ENCODE peak calls at places on chromosomes 4 and X, in seven cellular contexts. F is CD4-positive, alpha-beta T cell; Z is EL; B is cardiac muscle cell; A is activated CD4-positive, alpha-beta T cell treated with anti-CD3 and anti-CD28 coated beads for 36 hours; O is T-helper 2 cell; K is colonic mucosa. J is an unnamed sample.

GRCh38 chr4:6229671-6230501 is 29.5 kb upstream of the JAKMIP1 start:
- DNase-seq in F (no peak), Z (no peak), B (no peak), A (no peak), O (no peak), K (no peak), J (no peak)

GRCh38 chr4:75598390-75598789 is 31.9 kb downstream of the CDKL2 start:
- DNase-seq in F (no peak), Z (peak), B (peak), A (no peak), O (no peak), K (no peak), J (no peak)

GRCh38 chr4:98516042-98516440 is 142.4 kb downstream of the TSPAN5 start:
- DNase-seq in F (no peak), Z (peak), B (peak), A (no peak), O (no peak), K (no peak), J (no peak)

GRCh38 chr4:142416121-142416520 is 430.0 kb downstream of the INPP4B start:
- DNase-seq in F (no peak), Z (peak), B (peak), A (no peak), O (no peak), K (no peak), J (no peak)

GRCh38 chr4:80014531-80014930 is 58.5 kb downstream of the ANTXR2 start:
- DNase-seq in F (no peak), Z (peak), B (no peak), A (no peak), O (no peak), K (no peak), J (no peak)

GRCh38 chr4:24921491-24921890 is 8.6 kb upstream of the CCDC149 start:
- DNase-seq in F (no peak), Z (no peak), B (no peak), A (no peak), O (no peak), K (no peak), J (no peak)

GRCh38 chrX:57227691-57228090 is 58.8 kb upstream of the FAAH2 start:
- DNase-seq in F (no peak), Z (no peak), B (no peak), A (peak), O (no peak), K (no peak), J (no peak)

GRCh38 chr4:81049861-81050423 is 19.4 kb downstream of the BMP3 start:
- DNase-seq in F (no peak), Z (no peak), B (no peak), A (no peak), O (no peak), K (no peak), J (no peak)

GRCh38 chr4:108008721-108009120 is 19.0 kb downstream of the HADH start:
- DNase-seq in F (no peak), Z (peak), B (no peak), A (no peak), O (no peak), K (no peak), J (no peak)

GRCh38 chr4:77833158-77833724 is 14.1 kb upstream of the CNOT6L start:
- DNase-seq in F (no peak), Z (no peak), B (no peak), A (no peak), O (no peak), K (no peak), J (no peak)

GRCh38 chr4:98110929-98111328 is 32.3 kb downstream of the STPG2 start:
- DNase-seq in F (no peak), Z (no peak), B (no peak), A (no peak), O (no peak), K (no peak), J (no peak)

GRCh38 chr4:109998867-109999303 is 86.2 kb downstream of the EGF start:
- DNase-seq in F (peak), Z (peak), B (peak), A (no peak), O (no peak), K (peak), J (no peak)

GRCh38 chr4:176400816-176401461 is 81.2 kb downstream of the SPCS3 start:
- DNase-seq in F (no peak), Z (peak), B (peak), A (no peak), O (no peak), K (no peak), J (no peak)

GRCh38 chr4:150818129-150818528 is 197.0 kb downstream of the LRBA start:
- DNase-seq in F (no peak), Z (no peak), B (no peak), A (no peak), O (no peak), K (no peak), J (no peak)

GRCh38 chr4:7845493-7846124 is 94.1 kb downstream of the AFAP1 start:
- DNase-seq in F (no peak), Z (no peak), B (no peak), A (peak), O (no peak), K (no peak), J (no peak)

GRCh38 chr4:141636771-141637460 is 533 bp downstream of the IL15 start:
- DNase-seq in F (peak), Z (peak), B (peak), A (peak), O (no peak), K (peak), J (no peak)

GRCh38 chr4:7745486-7745885 is 194.2 kb downstream of the AFAP1 start:
- DNase-seq in F (no peak), Z (no peak), B (no peak), A (no peak), O (no peak), K (no peak), J (no peak)

GRCh38 chr4:113365377-113365776 is 315.9 kb downstream of the ANK2 start:
- DNase-seq in F (no peak), Z (no peak), B (no peak), A (no peak), O (no peak), K (no peak), J (no peak)

GRCh38 chr4:18593297-18594002 is 571.9 kb upstream of the LCORL start:
- DNase-seq in F (peak), Z (peak), B (peak), A (peak), O (peak), K (peak), J (no peak)

GRCh38 chr4:126338572-126338971 is 1023.8 kb downstream of the FAT4 start:
- DNase-seq in F (no peak), Z (no peak), B (peak), A (no peak), O (no peak), K (no peak), J (no peak)

GRCh38 chrX:40100141-40100536 is 2.4 kb upstream of the BCOR start:
- DNase-seq in F (no peak), Z (no peak), B (peak), A (no peak), O (no peak), K (no peak), J (no peak)

GRCh38 chr4:53656421-53656981 is 65.2 kb upstream of the LNX1 start:
- DNase-seq in F (no peak), Z (peak), B (peak), A (no peak), O (no peak), K (no peak), J (no peak)

GRCh38 chrX:124098089-124098488 is 136.6 kb downstream of the STAG2 start:
- DNase-seq in F (no peak), Z (peak), B (peak), A (no peak), O (no peak), K (no peak), J (no peak)

GRCh38 chrX:44088755-44089154 is 115.6 kb upstream of the NDP start:
- DNase-seq in F (no peak), Z (no peak), B (no peak), A (no peak), O (no peak), K (no peak), J (no peak)

GRCh38 chr4:46839128-46839527 is 69.9 kb downstream of the COX7B2 start:
- DNase-seq in F (no peak), Z (no peak), B (no peak), A (no peak), O (no peak), K (no peak), J (no peak)

GRCh38 chr4:106986486-106986885 is 49.6 kb downstream of the DKK2 start:
- DNase-seq in F (no peak), Z (peak), B (no peak), A (no peak), O (no peak), K (no peak), J (no peak)

GRCh38 chr4:110622841-110623709 is at the start of gene PITX2:
- DNase-seq in F (no peak), Z (peak), B (peak), A (peak), O (no peak), K (peak), J (no peak)

GRCh38 chr4:169005453-169006099 is 4.5 kb downstream of the CBR4 start:
- DNase-seq in F (no peak), Z (peak), B (peak), A (no peak), O (no peak), K (no peak), J (no peak)

GRCh38 chr4:65508169-65508568 is 162.1 kb downstream of the EPHA5 start:
- DNase-seq in F (no peak), Z (peak), B (peak), A (no peak), O (no peak), K (no peak), J (no peak)

J was measured in CD14-positive monocyte.